ENCODE peak calls at places on chromosomes 2 and 18, in five cellular contexts. One of them, this sample, is unnamed.

GRCh38 chr2:223204537-223204936 is 152.5 kb downstream of the KCNE4 start:
- DNase-seq in PC-3: no peak
- DNase-seq in CD8-positive, alpha-beta T cell: no peak
- DNase-seq in glutamatergic neuron: no peak
- DNase-seq in CD4-positive, alpha-beta T cell: no peak
- DNase-seq in this sample: no peak

GRCh38 chr2:31931916-31932315 is 78.9 kb downstream of the MEMO1 start:
- DNase-seq in CD8-positive, alpha-beta T cell: no peak
- DNase-seq in CD4-positive, alpha-beta T cell: no peak
- DNase-seq in glutamatergic neuron: no peak
- DNase-seq in PC-3: no peak
- DNase-seq in this sample: no peak

GRCh38 chr2:60439219-60439974 is 114.1 kb downstream of the BCL11A start:
- DNase-seq in glutamatergic neuron: peak
- DNase-seq in CD8-positive, alpha-beta T cell: no peak
- DNase-seq in PC-3: no peak
- DNase-seq in CD4-positive, alpha-beta T cell: no peak
- DNase-seq in this sample: no peak

GRCh38 chr2:212732860-212733259 is 194.3 kb upstream of the ERBB4 start:
- DNase-seq in CD4-positive, alpha-beta T cell: no peak
- DNase-seq in CD8-positive, alpha-beta T cell: no peak
- DNase-seq in PC-3: no peak
- DNase-seq in glutamatergic neuron: no peak
- DNase-seq in this sample: no peak

GRCh38 chr2:120772261-120772660 is 36.6 kb downstream of the GLI2 start:
- DNase-seq in CD4-positive, alpha-beta T cell: no peak
- DNase-seq in CD8-positive, alpha-beta T cell: no peak
- DNase-seq in PC-3: no peak
- DNase-seq in glutamatergic neuron: peak
- DNase-seq in this sample: no peak

GRCh38 chr18:42306208-42306980 is 351.4 kb downstream of the PIK3C3 start:
- DNase-seq in CD8-positive, alpha-beta T cell: no peak
- DNase-seq in PC-3: no peak
- DNase-seq in CD4-positive, alpha-beta T cell: no peak
- DNase-seq in glutamatergic neuron: no peak
- DNase-seq in this sample: no peak

GRCh38 chr2:70514612-70515055 is 39.0 kb downstream of the TGFA start:
- DNase-seq in glutamatergic neuron: peak
- DNase-seq in PC-3: no peak
- DNase-seq in CD8-positive, alpha-beta T cell: no peak
- DNase-seq in CD4-positive, alpha-beta T cell: no peak
- DNase-seq in this sample: no peak

GRCh38 chr2:240796543-240797499 is 23.2 kb downstream of the KIF1A start:
- DNase-seq in glutamatergic neuron: no peak
- DNase-seq in CD4-positive, alpha-beta T cell: no peak
- DNase-seq in PC-3: no peak
- DNase-seq in CD8-positive, alpha-beta T cell: no peak
- DNase-seq in this sample: no peak

GRCh38 chr2:176151199-176152099 is at the start of gene HOXD4:
- DNase-seq in glutamatergic neuron: peak
- DNase-seq in CD4-positive, alpha-beta T cell: no peak
- DNase-seq in CD8-positive, alpha-beta T cell: no peak
- DNase-seq in PC-3: no peak
- DNase-seq in this sample: no peak

GRCh38 chr2:47198985-47199451 is 43.9 kb upstream of the STPG4 start:
- DNase-seq in CD4-positive, alpha-beta T cell: no peak
- DNase-seq in glutamatergic neuron: no peak
- DNase-seq in CD8-positive, alpha-beta T cell: no peak
- DNase-seq in PC-3: peak
- DNase-seq in this sample: no peak

GRCh38 chr18:48814490-48815181 is 136.1 kb downstream of the SMAD7 start:
- DNase-seq in glutamatergic neuron: peak
- DNase-seq in PC-3: no peak
- DNase-seq in CD8-positive, alpha-beta T cell: no peak
- DNase-seq in CD4-positive, alpha-beta T cell: no peak
- DNase-seq in this sample: no peak

GRCh38 chr2:182132605-182133004 is 147.0 kb downstream of the PPP1R1C start:
- DNase-seq in glutamatergic neuron: no peak
- DNase-seq in CD8-positive, alpha-beta T cell: no peak
- DNase-seq in CD4-positive, alpha-beta T cell: no peak
- DNase-seq in PC-3: peak
- DNase-seq in this sample: no peak
- TF ChIP-seq CTCF in glutamatergic neuron: no peak
- TF ChIP-seq CTCF in CD8-positive, alpha-beta T cell: no peak
- TF ChIP-seq CTCF in CD4-positive, alpha-beta T cell: no peak
- TF ChIP-seq CTCF in PC-3: peak
- TF ChIP-seq CTCF in this sample: peak

DNA sequence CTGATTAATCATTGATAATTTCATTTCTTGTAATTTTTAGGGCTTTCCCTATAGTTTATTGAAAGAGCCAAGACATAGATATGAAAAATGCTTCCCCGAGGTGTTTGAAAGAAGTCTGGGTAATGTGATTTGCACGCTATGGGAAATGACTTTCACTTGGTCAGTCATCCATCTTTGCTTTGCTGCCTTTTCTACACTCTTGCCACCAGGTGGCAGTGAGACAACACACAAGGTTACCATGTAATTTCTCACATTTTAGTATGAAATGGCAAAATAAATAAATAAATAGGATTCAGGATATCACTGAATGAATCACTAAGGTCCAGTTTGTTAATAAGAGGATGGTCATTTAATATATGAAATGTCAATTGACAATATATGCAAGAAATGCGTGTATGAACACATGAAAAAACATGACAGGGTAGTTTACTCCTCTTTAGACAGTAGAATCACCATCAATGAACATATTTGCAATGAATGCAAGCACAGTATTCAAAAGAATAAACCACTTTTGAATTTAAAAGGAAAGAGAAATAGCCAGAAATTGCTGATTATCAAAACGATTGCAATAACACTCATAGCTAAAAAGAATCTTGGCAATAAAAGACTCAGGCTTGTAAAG is 52.2 kb upstream of the KCNH7 start:
- DNase-seq in PC-3: peak
- DNase-seq in glutamatergic neuron: peak
- DNase-seq in CD8-positive, alpha-beta T cell: no peak
- DNase-seq in CD4-positive, alpha-beta T cell: no peak
- DNase-seq in this sample: peak
- TF ChIP-seq CTCF in PC-3: peak
- TF ChIP-seq CTCF in glutamatergic neuron: peak
- TF ChIP-seq CTCF in CD8-positive, alpha-beta T cell: no peak
- TF ChIP-seq CTCF in CD4-positive, alpha-beta T cell: peak
- TF ChIP-seq CTCF in this sample: peak

DNA sequence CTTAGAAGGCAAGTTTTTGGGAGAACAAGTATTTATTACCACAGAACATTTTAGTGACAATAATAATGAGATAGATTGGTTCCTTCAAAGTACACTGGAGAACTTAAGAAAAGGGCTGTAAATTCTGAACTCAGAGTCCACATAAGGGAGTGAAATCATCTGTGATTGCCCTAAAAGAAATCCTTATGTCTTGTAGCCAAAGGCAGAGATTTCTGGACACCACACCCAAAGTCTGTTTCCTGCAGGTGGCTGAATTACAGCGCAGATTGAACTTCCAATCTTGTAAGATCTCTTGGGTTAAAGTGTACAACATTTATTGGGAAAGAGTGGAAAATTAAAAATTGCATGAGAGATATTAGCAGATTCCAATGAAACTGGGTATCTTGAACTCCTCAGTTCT is 143.8 kb downstream of the TAF4B start:
- DNase-seq in CD8-positive, alpha-beta T cell: no peak
- DNase-seq in CD4-positive, alpha-beta T cell: no peak
- DNase-seq in PC-3: no peak
- DNase-seq in glutamatergic neuron: no peak
- DNase-seq in this sample: no peak
- TF ChIP-seq CTCF in CD8-positive, alpha-beta T cell: no peak
- TF ChIP-seq CTCF in CD4-positive, alpha-beta T cell: no peak
- TF ChIP-seq CTCF in PC-3: no peak
- TF ChIP-seq CTCF in glutamatergic neuron: no peak
- TF ChIP-seq CTCF in this sample: no peak

GRCh38 chr2:10520154-10520553 is 72.0 kb upstream of the ODC1 start:
- DNase-seq in CD8-positive, alpha-beta T cell: no peak
- DNase-seq in glutamatergic neuron: no peak
- DNase-seq in PC-3: peak
- DNase-seq in CD4-positive, alpha-beta T cell: no peak
- DNase-seq in this sample: no peak

GRCh38 chr2:10518470-10519060 is 70.4 kb upstream of the ODC1 start:
- DNase-seq in CD4-positive, alpha-beta T cell: no peak
- DNase-seq in PC-3: no peak
- DNase-seq in glutamatergic neuron: no peak
- DNase-seq in CD8-positive, alpha-beta T cell: no peak
- DNase-seq in this sample: no peak

GRCh38 chr2:10517351-10518043 is 69.4 kb upstream of the ODC1 start:
- DNase-seq in PC-3: no peak
- DNase-seq in CD8-positive, alpha-beta T cell: no peak
- DNase-seq in glutamatergic neuron: no peak
- DNase-seq in CD4-positive, alpha-beta T cell: no peak
- DNase-seq in this sample: no peak

GRCh38 chr2:10520926-10521325 is 72.8 kb upstream of the ODC1 start:
- DNase-seq in PC-3: no peak
- DNase-seq in CD4-positive, alpha-beta T cell: no peak
- DNase-seq in CD8-positive, alpha-beta T cell: no peak
- DNase-seq in glutamatergic neuron: no peak
- DNase-seq in this sample: no peak

GRCh38 chr2:10519067-10519740 is 71.1 kb upstream of the ODC1 start:
- DNase-seq in PC-3: no peak
- DNase-seq in glutamatergic neuron: no peak
- DNase-seq in CD4-positive, alpha-beta T cell: no peak
- DNase-seq in CD8-positive, alpha-beta T cell: no peak
- DNase-seq in this sample: no peak
- TF ChIP-seq CTCF in PC-3: no peak
- TF ChIP-seq CTCF in glutamatergic neuron: no peak
- TF ChIP-seq CTCF in CD4-positive, alpha-beta T cell: no peak
- TF ChIP-seq CTCF in CD8-positive, alpha-beta T cell: no peak
- TF ChIP-seq CTCF in this sample: no peak

GRCh38 chr18:79317718-79318117 is 78.0 kb upstream of the NFATC1 start:
- DNase-seq in glutamatergic neuron: no peak
- DNase-seq in CD8-positive, alpha-beta T cell: no peak
- DNase-seq in PC-3: peak
- DNase-seq in CD4-positive, alpha-beta T cell: no peak
- DNase-seq in this sample: no peak
- TF ChIP-seq CTCF in glutamatergic neuron: peak
- TF ChIP-seq CTCF in CD8-positive, alpha-beta T cell: no peak
- TF ChIP-seq CTCF in PC-3: no peak
- TF ChIP-seq CTCF in CD4-positive, alpha-beta T cell: no peak
- TF ChIP-seq CTCF in this sample: no peak

GRCh38 chr18:70577023-70577420 is 288.2 kb downstream of the SOCS6 start:
- DNase-seq in CD8-positive, alpha-beta T cell: no peak
- DNase-seq in PC-3: no peak
- DNase-seq in CD4-positive, alpha-beta T cell: no peak
- DNase-seq in glutamatergic neuron: no peak
- DNase-seq in this sample: no peak

GRCh38 chr18:70576281-70577022 is 287.6 kb downstream of the SOCS6 start:
- DNase-seq in glutamatergic neuron: no peak
- DNase-seq in CD8-positive, alpha-beta T cell: no peak
- DNase-seq in CD4-positive, alpha-beta T cell: no peak
- DNase-seq in PC-3: no peak
- DNase-seq in this sample: no peak

GRCh38 chr18:70578480-70578879 is 289.6 kb downstream of the SOCS6 start:
- DNase-seq in CD4-positive, alpha-beta T cell: no peak
- DNase-seq in PC-3: no peak
- DNase-seq in CD8-positive, alpha-beta T cell: no peak
- DNase-seq in glutamatergic neuron: peak
- DNase-seq in this sample: peak
- TF ChIP-seq CTCF in CD4-positive, alpha-beta T cell: no peak
- TF ChIP-seq CTCF in PC-3: peak
- TF ChIP-seq CTCF in CD8-positive, alpha-beta T cell: no peak
- TF ChIP-seq CTCF in glutamatergic neuron: peak
- TF ChIP-seq CTCF in this sample: peak

DNA sequence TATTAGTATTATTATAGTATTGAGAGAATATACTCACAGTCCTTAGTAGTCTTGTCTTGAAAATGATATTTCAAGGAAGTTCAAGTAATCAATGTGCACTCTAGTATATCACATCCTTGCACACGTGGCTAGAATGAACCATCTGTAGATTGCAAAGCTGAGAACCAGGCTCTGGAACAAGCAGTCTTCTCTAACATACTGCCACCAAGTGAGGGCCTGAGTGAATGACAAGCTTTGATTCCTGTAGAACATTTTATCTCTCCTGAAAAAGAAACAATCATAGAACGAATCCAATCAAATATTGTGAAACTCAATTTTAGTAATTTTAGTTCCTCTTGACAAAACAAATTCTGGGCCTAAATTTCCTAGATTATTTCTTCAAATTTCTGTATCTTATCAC is 55.3 kb upstream of the SULT1C3 start:
- DNase-seq in glutamatergic neuron: no peak
- DNase-seq in PC-3: peak
- DNase-seq in CD8-positive, alpha-beta T cell: no peak
- DNase-seq in CD4-positive, alpha-beta T cell: no peak
- DNase-seq in this sample: no peak
- TF ChIP-seq CTCF in glutamatergic neuron: peak
- TF ChIP-seq CTCF in PC-3: peak
- TF ChIP-seq CTCF in CD8-positive, alpha-beta T cell: no peak
- TF ChIP-seq CTCF in CD4-positive, alpha-beta T cell: no peak
- TF ChIP-seq CTCF in this sample: peak

GRCh38 chr2:226798422-226799210 is 1.0 kb downstream of the IRS1 start:
- DNase-seq in CD8-positive, alpha-beta T cell: peak
- DNase-seq in glutamatergic neuron: peak
- DNase-seq in CD4-positive, alpha-beta T cell: no peak
- DNase-seq in PC-3: peak
- DNase-seq in this sample: no peak

GRCh38 chr2:226799976-226800940 is 638 bp upstream of the IRS1 start:
- DNase-seq in CD4-positive, alpha-beta T cell: no peak
- DNase-seq in PC-3: peak
- DNase-seq in glutamatergic neuron: peak
- DNase-seq in CD8-positive, alpha-beta T cell: no peak
- DNase-seq in this sample: no peak

GRCh38 chr2:226797989-226798421 is 1.6 kb downstream of the IRS1 start:
- DNase-seq in glutamatergic neuron: peak
- DNase-seq in CD8-positive, alpha-beta T cell: no peak
- DNase-seq in PC-3: no peak
- DNase-seq in CD4-positive, alpha-beta T cell: no peak
- DNase-seq in this sample: no peak

GRCh38 chr2:226800941-226801784 is 1.5 kb upstream of the IRS1 start:
- DNase-seq in glutamatergic neuron: peak
- DNase-seq in CD4-positive, alpha-beta T cell: peak
- DNase-seq in PC-3: peak
- DNase-seq in CD8-positive, alpha-beta T cell: peak
- DNase-seq in this sample: peak

GRCh38 chr2:226799211-226799975 is at the start of gene IRS1:
- DNase-seq in glutamatergic neuron: peak
- DNase-seq in CD4-positive, alpha-beta T cell: peak
- DNase-seq in CD8-positive, alpha-beta T cell: peak
- DNase-seq in PC-3: peak
- DNase-seq in this sample: peak
- TF ChIP-seq CTCF in glutamatergic neuron: no peak
- TF ChIP-seq CTCF in CD4-positive, alpha-beta T cell: no peak
- TF ChIP-seq CTCF in CD8-positive, alpha-beta T cell: peak
- TF ChIP-seq CTCF in PC-3: no peak
- TF ChIP-seq CTCF in this sample: peak

GRCh38 chr2:53715568-53715967 is 52.0 kb upstream of the CHAC2 start:
- DNase-seq in CD8-positive, alpha-beta T cell: no peak
- DNase-seq in PC-3: peak
- DNase-seq in CD4-positive, alpha-beta T cell: no peak
- DNase-seq in glutamatergic neuron: no peak
- DNase-seq in this sample: no peak
- TF ChIP-seq CTCF in CD8-positive, alpha-beta T cell: no peak
- TF ChIP-seq CTCF in PC-3: peak
- TF ChIP-seq CTCF in CD4-positive, alpha-beta T cell: no peak
- TF ChIP-seq CTCF in glutamatergic neuron: peak
- TF ChIP-seq CTCF in this sample: peak

GRCh38 chr2:189592353-189592984 is 11.9 kb upstream of the SLC40A1 start:
- DNase-seq in CD8-positive, alpha-beta T cell: no peak
- DNase-seq in CD4-positive, alpha-beta T cell: no peak
- DNase-seq in glutamatergic neuron: no peak
- DNase-seq in PC-3: no peak
- DNase-seq in this sample: no peak
- TF ChIP-seq CTCF in CD8-positive, alpha-beta T cell: no peak
- TF ChIP-seq CTCF in CD4-positive, alpha-beta T cell: no peak
- TF ChIP-seq CTCF in glutamatergic neuron: no peak
- TF ChIP-seq CTCF in PC-3: no peak
- TF ChIP-seq CTCF in this sample: no peak